ENCODE peak calls at places on chromosomes 7 and 10, in six cellular contexts. N is neuronal stem cell, B is IMR-90, J is H9, T is H1, K is trophoblast cell. S is an unnamed sample. For H3K4me1, the result is how much of the 10 kb centered on the place peaks cover.

GRCh38 chr10:132117146-132117545 is 51.4 kb downstream of the JAKMIP3 start:
- DNase-seq in T (no peak), B (no peak), J (no peak), N (no peak), K (no peak), S (no peak)

GRCh38 chr10:131636116-131636515 is 264.7 kb upstream of the PPP2R2D start:
- DNase-seq in K (no peak), T (no peak), B (no peak), J (no peak), N (no peak), S (no peak)

GRCh38 chr10:10831085-10831484 is 186.6 kb upstream of the CELF2 start:
- DNase-seq in B (peak), T (no peak), N (no peak), J (no peak), K (peak), S (peak)

GRCh38 chr10:30538086-30538485 is 91.5 kb downstream of the LYZL2 start:
- DNase-seq in J (no peak), K (peak), N (no peak), B (peak), T (no peak), S (peak)

GRCh38 chr7:134356421-134356936 is 39.7 kb upstream of the SLC35B4 start:
- DNase-seq in B (no peak), J (no peak), N (no peak), T (no peak), K (no peak), S (no peak)

GRCh38 chr10:128463991-128464755 is 337.9 kb upstream of the MKI67 start:
- DNase-seq in N (peak), B (peak), K (peak), J (peak), T (no peak), S (peak)

GRCh38 chr10:122387572-122387971 is 13.1 kb downstream of the PLEKHA1 start:
- DNase-seq in N (no peak), T (no peak), J (no peak), B (no peak), K (no peak), S (no peak)

GRCh38 chr10:6064119-6064518 is 2.0 kb upstream of the IL2RA start:
- DNase-seq in N (no peak), T (no peak), K (no peak), J (no peak), B (no peak), S (no peak)

GRCh38 chr10:14834588-14834987 is 3.2 kb downstream of the CDNF start:
- DNase-seq in B (no peak), K (no peak), J (no peak), N (no peak), T (no peak), S (no peak)

GRCh38 chr7:12623885-12624498 is 53.5 kb downstream of the SCIN start:
- DNase-seq in T (no peak), J (no peak), N (no peak), B (peak), K (peak), S (peak)

GRCh38 chr7:24665564-24666294 is 91.5 kb downstream of the GSDME start:
- DNase-seq in T (no peak), J (peak), N (peak), B (peak), K (peak), S (peak)

GRCh38 chr7:1040790-1041189 is 3.6 kb upstream of the GPR146 start:
- DNase-seq in N (no peak), K (peak), J (no peak), T (no peak), B (peak), S (peak)

GRCh38 chr7:5635461-5636445 is 145.7 kb downstream of the RNF216 start:
- DNase-seq in J (no peak), K (no peak), N (no peak), T (no peak), B (no peak), S (peak)

GRCh38 chr7:98878365-98879197 is at the start of gene TRRAP:
- DNase-seq in J (peak), B (peak), N (peak), K (peak), T (peak), S (peak)

GRCh38 chr10:118952493-118953295 is 76.8 kb upstream of the NANOS1 start:
- DNase-seq in K (no peak), J (peak), N (no peak), B (no peak), T (no peak), S (no peak)

GRCh38 chr10:84008878-84009277 is 130.4 kb upstream of the GHITM start:
- DNase-seq in N (no peak), J (peak), T (peak), K (peak), B (no peak), S (no peak)

GRCh38 chr7:27140108-27140842 is 3.2 kb downstream of the HOXA5 start:
- DNase-seq in N (no peak), T (peak), K (no peak), J (no peak), B (no peak), S (no peak)

GRCh38 chr7:91957236-91957635 is 16.6 kb downstream of the AKAP9 start:
- DNase-seq in N (no peak), B (no peak), K (no peak), J (no peak), T (no peak), S (no peak)

GRCh38 chr10:71128311-71129010 is 83.9 kb upstream of the UNC5B start:
- DNase-seq in B (no peak), K (no peak), T (no peak), J (no peak), N (no peak), S (no peak)

GRCh38 chr10:69232252-69232651 is 12.1 kb downstream of the HKDC1 start:
- DNase-seq in K (peak), T (no peak), N (no peak), J (peak), B (peak), S (peak)

GRCh38 chr7:38656976-38657375 is 25.8 kb upstream of the AMPH start:
- DNase-seq in K (no peak), B (no peak), T (no peak), N (no peak), J (no peak), S (no peak)

GRCh38 chr7:36788814-36789470 is 64.6 kb upstream of the AOAH start:
- DNase-seq in N (no peak), K (no peak), B (no peak), T (no peak), J (no peak), S (no peak)

DNA sequence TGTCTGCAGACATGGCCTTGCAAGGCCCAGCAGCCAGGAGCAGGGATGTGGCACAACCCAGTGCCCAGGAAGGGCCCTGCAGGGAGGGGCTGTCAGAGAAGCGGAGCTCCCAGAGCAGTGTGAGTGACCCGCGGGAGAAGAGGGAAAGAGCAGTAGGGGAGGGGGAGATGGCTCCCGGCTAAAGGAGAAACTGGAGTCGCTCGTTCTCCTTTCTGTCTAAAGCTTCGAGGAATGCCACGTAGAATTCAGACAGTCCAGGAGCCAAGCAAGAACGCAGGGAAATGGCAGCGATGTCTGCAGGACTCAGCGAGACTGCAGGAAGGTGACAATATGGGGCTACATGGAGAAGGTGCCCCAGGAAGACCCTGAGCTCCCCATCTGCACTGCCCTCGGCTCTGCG is 22.4 kb upstream of the HABP2 start:
- DNase-seq in J (no peak), T (no peak), K (no peak), B (no peak), N (no peak), S (no peak)
- H4K91ac ChIP-seq in J (no peak), T (no peak), K (no peak), B (no peak), N (no peak), S (no peak)

GRCh38 chr7:84142726-84143125 is 51.9 kb downstream of the SEMA3A start:
- DNase-seq in N (no peak), J (no peak), T (no peak), K (no peak), B (peak), S (peak)
- H3K4me1 ChIP-seq in N (under half), J (under half), T (under half), K (under half), B (under half), S (under half)

DNA sequence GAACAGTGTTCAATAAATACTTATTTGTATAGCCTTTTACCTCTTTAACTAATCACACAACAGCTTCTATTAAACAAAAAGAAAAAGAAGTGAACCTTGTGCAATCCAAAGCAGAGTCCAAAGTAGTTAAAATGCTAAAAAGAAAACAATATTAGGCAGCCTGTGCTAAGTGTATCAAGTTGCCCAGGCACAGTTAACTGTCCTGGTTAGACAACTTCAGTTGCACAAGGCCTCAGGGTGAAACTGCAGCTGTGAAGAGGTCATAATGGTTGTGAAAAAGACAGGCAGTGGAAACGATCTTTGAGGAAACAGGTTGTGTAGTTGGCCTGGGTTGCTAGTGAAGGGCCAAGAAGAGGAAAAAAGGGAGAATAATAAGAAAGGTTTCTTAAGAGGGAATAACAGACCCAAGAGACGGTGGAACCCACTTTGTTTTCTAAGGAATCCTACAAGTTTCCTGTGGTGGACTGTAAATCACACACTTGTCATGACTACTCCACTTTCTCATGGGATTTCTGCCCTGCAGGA is 6.0 kb upstream of the CROT start:
- DNase-seq in J (no peak), N (no peak), T (no peak), B (no peak), K (no peak), S (peak)
- H4K91ac ChIP-seq in J (no peak), N (no peak), T (no peak), B (no peak), K (no peak), S (no peak)

GRCh38 chr7:116530107-116530820 is 5.4 kb downstream of the CAV1 start:
- DNase-seq in K (no peak), B (no peak), J (no peak), N (no peak), T (no peak), S (no peak)
- H3K4me1 ChIP-seq in K (under half), B (under half), J (under half), N (under half), T (under half), S (under half)

GRCh38 chr7:55100172-55100961 is 81.5 kb downstream of the EGFR start:
- DNase-seq in J (no peak), T (no peak), K (peak), B (peak), N (no peak), S (no peak)
- H4K91ac ChIP-seq in J (no peak), T (no peak), K (no peak), B (no peak), N (no peak), S (peak)

GRCh38 chr7:137993395-137993743 is 8.5 kb downstream of the CREB3L2 start:
- DNase-seq in B (no peak), K (no peak), N (no peak), T (no peak), J (no peak), S (no peak)

GRCh38 chr7:137994091-137994688 is 7.7 kb downstream of the CREB3L2 start:
- DNase-seq in K (no peak), N (no peak), B (no peak), J (no peak), T (no peak), S (no peak)

GRCh38 chr7:137998250-137998649 is 3.6 kb downstream of the CREB3L2 start:
- DNase-seq in T (no peak), B (peak), K (no peak), N (no peak), J (no peak), S (peak)

GRCh38 chr7:137996871-137997270 is 5.0 kb downstream of the CREB3L2 start:
- DNase-seq in N (no peak), T (no peak), J (no peak), K (no peak), B (no peak), S (no peak)

DNA sequence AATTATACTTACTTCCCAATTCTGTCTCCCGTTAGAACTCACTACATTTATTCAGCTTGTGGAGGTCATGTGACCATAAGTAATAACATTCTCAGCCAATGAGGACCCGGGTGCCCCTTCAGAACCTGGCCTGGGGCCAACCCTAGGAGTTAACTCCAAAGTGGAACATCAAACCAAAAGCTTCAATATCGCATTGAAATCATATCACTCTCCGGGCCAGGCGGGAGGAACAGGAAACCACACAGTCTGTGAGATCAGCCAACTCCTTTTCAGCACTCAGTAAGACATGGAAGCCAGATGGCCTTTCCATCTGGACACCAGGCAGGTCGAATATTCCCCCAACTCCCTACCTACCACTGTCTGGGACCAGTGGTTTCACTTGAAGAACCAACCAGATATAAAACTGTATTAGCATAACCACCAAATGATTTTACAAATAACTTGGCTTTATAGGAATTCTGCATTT is 5.5 kb downstream of the CREB3L2 start:
- DNase-seq in B (peak), T (no peak), J (no peak), N (no peak), K (no peak), S (peak)
- H3K4me1 ChIP-seq in B (under half), T (under half), J (under half), N (under half), K (under half), S (under half)

GRCh38 chr10:28684986-28685580 is 7.8 kb downstream of the BAMBI start:
- DNase-seq in B (no peak), T (no peak), J (no peak), N (no peak), K (no peak), S (peak)
- H4K91ac ChIP-seq in B (no peak), T (no peak), J (no peak), N (no peak), K (no peak), S (no peak)

DNA sequence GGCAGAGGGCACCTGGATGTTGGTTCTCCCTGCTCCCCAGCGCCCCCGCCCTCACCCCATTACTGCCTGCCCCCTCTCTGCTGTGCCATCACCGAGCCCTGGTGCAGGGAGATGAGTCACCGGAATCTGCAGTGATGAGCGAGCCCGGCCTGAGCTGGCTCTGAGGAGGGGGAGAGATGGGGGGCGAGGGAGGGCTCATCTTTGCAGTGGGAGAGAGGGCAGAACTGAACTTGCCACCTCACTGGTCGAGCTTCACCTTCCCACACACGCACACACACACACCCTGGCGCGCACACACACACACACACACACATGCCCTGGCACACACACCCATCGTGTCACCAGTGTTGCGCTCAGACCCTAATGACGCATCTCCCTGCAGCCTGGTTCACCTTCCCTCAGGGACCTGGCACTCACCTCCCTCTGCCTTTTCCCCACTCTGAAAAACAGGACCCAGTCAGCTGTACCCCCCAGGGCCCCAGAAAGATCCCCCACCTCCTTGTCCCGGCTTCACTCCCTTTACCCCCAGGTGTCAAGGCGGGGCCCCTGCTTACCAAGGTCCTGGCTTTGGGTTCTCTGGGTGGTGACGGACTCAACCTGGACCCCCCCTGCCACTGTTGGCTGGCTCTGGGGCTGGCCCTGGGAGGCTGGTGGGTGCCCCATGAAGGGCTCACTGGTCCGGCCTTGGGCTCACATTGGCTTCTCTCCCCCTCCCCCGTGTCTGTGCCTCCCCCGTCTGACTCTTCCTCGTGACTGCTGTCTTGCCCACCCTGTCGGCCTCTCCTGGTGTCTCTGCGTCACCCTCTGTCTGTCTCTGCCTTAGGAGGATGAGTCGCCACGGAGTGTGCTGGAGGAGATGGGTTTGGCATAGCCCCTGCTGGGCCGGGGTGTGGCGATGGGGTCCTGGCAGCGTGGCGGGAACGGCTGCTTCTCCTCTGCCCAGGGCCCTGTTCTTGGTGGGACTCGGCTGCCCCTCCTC is 5.4 kb downstream of the VGF start:
- DNase-seq in T (no peak), K (no peak), J (peak), N (no peak), B (peak), S (peak)
- H3K4me1 ChIP-seq in T (half or more), K (half or more), J (under half), N (under half), B (under half), S (half or more)

GRCh38 chr7:2894118-2894940 is 50.2 kb upstream of the GNA12 start:
- DNase-seq in K (no peak), B (no peak), T (no peak), N (no peak), J (no peak), S (no peak)
- H4K91ac ChIP-seq in K (no peak), B (no peak), T (no peak), N (no peak), J (no peak), S (no peak)

S was measured in mesenchymal stem cell.